ENCODE peak calls at places on chromosomes 2 and 18, in nine cellular contexts. X is GM23338, S is heart left ventricle, G is body of pancreas, P is OCI-LY7, M is neural crest cell, C is fibroblast of pulmonary artery, L is psoas muscle, D is transverse colon. Q is an unnamed sample.
A peak's percentile ranks its signal among the peaks of the same experiment; 100 is the strongest.

GRCh38 chr2:105329561-105330495 is at the start of gene TGFBRAP1:
- DNase-seq in M (peak; percentile 36), D (peak; percentile 62), G (peak; percentile 59), L (peak; percentile 69), S (peak; percentile 56), X (peak; percentile 71), C (peak; percentile 36), P (peak; percentile 80), Q (peak; percentile 84)

GRCh38 chr2:71550801-71551630 is 97.7 kb downstream of the DYSF start:
- DNase-seq in P (no peak), S (peak; percentile 9), G (no peak), X (no peak), M (no peak), C (no peak), D (no peak), L (no peak), Q (no peak)

GRCh38 chr2:191957996-191958860 is 111.3 kb upstream of the CAVIN2 start:
- DNase-seq in S (no peak), M (no peak), X (no peak), P (no peak), L (no peak), C (no peak), G (no peak), D (no peak), Q (no peak)

GRCh38 chr2:199581504-199581903 is 123.8 kb upstream of the SATB2 start:
- DNase-seq in L (no peak), M (no peak), G (no peak), C (no peak), X (no peak), P (no peak), D (no peak), S (no peak), Q (no peak)

GRCh38 chr2:232483296-232483922 is 4.2 kb downstream of the ECEL1 start:
- DNase-seq in L (no peak), C (no peak), X (no peak), S (no peak), M (no peak), D (no peak), G (peak; percentile 4), P (no peak), Q (no peak)

GRCh38 chr2:85755122-85756027 is 1.6 kb downstream of the ATOH8 start:
- DNase-seq in M (no peak), D (no peak), G (no peak), P (no peak), C (peak; percentile 83), L (peak; percentile 43), S (no peak), X (no peak), Q (no peak)

GRCh38 chr2:217223222-217223930 is 363.5 kb upstream of the TNP1 start:
- DNase-seq in D (no peak), S (peak; percentile 62), C (peak; percentile 95), X (no peak), P (peak; percentile 25), G (no peak), M (no peak), L (no peak), Q (peak; percentile 53)

GRCh38 chr18:44630118-44630517 is 50.6 kb upstream of the SETBP1 start:
- DNase-seq in C (no peak), D (no peak), L (no peak), P (no peak), M (no peak), X (no peak), G (no peak), S (no peak), Q (no peak)

GRCh38 chr2:112582314-112582746 is 2.1 kb upstream of the CHCHD5 start:
- DNase-seq in M (no peak), G (peak; percentile 44), S (no peak), L (no peak), D (no peak), C (peak; percentile 78), P (peak; percentile 79), X (peak; percentile 52), Q (no peak)

GRCh38 chr2:88735853-88736252 is 44.4 kb downstream of the RPIA start:
- DNase-seq in P (no peak), S (no peak), C (no peak), L (no peak), M (no peak), X (no peak), D (peak; percentile 16), G (no peak), Q (no peak)

GRCh38 chr2:60818272-60818671 is 62.2 kb downstream of the PAPOLG start:
- DNase-seq in P (peak; percentile 59), C (no peak), X (no peak), L (no peak), D (no peak), G (no peak), S (no peak), M (no peak), Q (no peak)

GRCh38 chr2:231877533-231878456 is 48.4 kb downstream of the NPPC start:
- DNase-seq in M (no peak), X (peak; percentile 39), P (no peak), C (peak; percentile 14), L (no peak), D (no peak), G (peak; percentile 51), S (no peak), Q (no peak)

GRCh38 chr2:922230-922629 is 28.4 kb upstream of the SNTG2 start:
- DNase-seq in C (no peak), D (no peak), X (no peak), L (no peak), G (no peak), P (no peak), S (no peak), M (no peak), Q (no peak)

DNA sequence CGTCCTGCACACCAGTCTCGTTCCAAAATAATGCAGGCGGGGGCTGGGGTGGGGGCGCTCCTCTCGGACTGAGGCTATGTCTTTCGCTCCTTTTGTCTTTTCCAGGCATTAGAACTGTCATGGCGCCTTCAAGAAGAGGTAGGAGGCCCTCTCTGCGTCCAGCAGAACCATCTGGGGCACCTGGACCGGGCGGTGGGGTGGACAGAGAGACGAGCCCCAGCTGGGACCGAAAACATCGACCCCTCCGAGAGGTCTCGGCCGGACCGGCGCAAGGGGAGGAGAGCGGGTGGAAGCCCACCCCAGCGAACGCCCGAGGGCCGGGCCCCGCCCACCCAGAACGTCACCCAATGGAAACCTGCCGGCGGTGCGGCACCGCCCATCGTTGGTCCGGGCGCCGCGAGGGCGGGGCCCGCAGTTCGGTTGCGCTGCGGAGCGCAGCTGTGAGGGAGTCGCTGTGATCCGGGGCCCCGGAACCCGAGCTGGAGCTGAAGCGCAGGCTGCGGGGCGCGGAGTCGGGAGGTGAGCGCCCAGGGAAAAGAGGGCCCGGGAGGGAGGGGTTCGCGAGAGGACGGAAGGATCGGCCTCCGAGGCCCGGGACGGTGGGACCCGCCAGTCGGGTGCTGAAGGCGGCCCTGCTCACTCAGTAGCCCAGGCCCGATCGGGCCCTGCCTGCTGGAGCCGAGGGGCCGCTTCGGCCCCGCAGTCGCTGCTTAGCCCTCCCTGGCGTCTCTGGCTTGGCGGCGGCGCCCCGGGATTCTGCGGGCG is at the start of gene NRBP1:
- DNase-seq in G (peak; percentile 94), P (peak; percentile 96), M (peak; percentile 89), C (peak; percentile 86), L (peak; percentile 92), X (peak; percentile 96), D (peak; percentile 95), S (peak; percentile 92), Q (peak; percentile 96)
- TF ChIP-seq CTCF in G (no peak), P (peak; percentile 66), M (no peak), C (no peak), L (no peak), X (no peak), D (no peak), S (peak; percentile 3), Q (peak; percentile 13)

GRCh38 chr2:65799455-65799854 is 367.1 kb upstream of the SPRED2 start:
- DNase-seq in M (no peak), D (no peak), G (no peak), S (no peak), L (no peak), C (no peak), X (no peak), P (no peak), Q (no peak)

GRCh38 chr2:65796259-65796658 is 363.9 kb upstream of the SPRED2 start:
- DNase-seq in C (no peak), X (no peak), G (no peak), L (no peak), P (no peak), M (no peak), S (no peak), D (no peak), Q (no peak)

GRCh38 chr2:65804777-65805176 is 372.4 kb upstream of the SPRED2 start:
- DNase-seq in L (no peak), M (no peak), C (no peak), D (no peak), G (no peak), P (no peak), X (no peak), S (no peak), Q (no peak)

GRCh38 chr2:65802298-65802942 is 370.0 kb upstream of the SPRED2 start:
- DNase-seq in C (no peak), L (no peak), G (no peak), S (no peak), P (no peak), X (no peak), M (no peak), D (no peak), Q (no peak)

DNA sequence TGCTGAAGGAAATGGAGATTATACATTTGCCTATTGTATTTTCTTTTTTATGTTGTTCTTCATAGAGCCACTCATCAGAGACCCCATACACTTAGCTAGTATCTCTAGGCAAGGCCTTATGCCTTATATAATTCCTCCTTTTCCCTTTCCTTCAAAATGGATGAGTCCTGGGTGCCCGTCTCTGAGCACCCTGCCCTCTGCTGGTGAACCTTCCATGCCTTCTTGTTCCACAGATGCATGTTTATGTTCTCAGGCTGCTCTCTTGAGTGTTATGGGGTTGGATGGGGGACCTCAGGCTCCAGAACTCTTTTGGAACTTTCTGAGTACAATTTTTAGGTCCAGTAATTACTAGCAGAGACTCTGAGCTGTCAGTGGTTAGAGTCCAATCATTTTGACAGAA is 368.6 kb upstream of the SPRED2 start:
- DNase-seq in M (no peak), X (peak; percentile 76), L (no peak), S (no peak), P (no peak), C (peak; percentile 6), G (peak; percentile 45), D (peak; percentile 10), Q (no peak)
- TF ChIP-seq CTCF in M (peak; percentile 40), X (peak; percentile 82), L (peak; percentile 56), S (no peak), P (peak; percentile 60), C (peak; percentile 16), G (peak; percentile 55), D (no peak), Q (peak; percentile 23)

DNA sequence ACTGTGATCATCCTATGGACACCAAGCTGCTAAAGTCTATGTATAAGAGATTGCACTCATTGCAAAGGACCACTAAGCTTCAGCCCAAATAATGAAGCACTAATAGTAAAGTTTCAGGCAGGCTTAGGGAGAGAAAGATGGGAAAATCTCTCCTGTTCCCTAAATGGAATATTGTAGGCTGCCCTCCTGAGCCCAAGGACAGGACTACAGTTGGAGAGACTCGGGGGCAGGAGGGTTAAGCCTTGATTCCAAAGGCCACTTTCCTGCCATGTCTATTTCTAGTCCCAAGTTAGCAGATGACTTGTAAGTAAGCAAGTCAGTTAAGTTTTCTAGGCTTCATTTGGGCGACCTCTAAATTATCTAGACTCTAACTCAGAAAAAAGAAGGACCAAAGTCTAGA is 9.0 kb downstream of the TMEM247 start:
- DNase-seq in D (no peak), L (no peak), C (no peak), S (no peak), M (no peak), G (no peak), P (no peak), X (peak; percentile 33), Q (no peak)
- TF ChIP-seq CTCF in D (no peak), L (no peak), C (peak; percentile 11), S (peak; percentile 16), M (no peak), G (no peak), P (no peak), X (peak; percentile 15), Q (no peak)

GRCh38 chr2:218292700-218293014 is 354 bp upstream of the TMBIM1 start:
- DNase-seq in S (no peak), P (no peak), M (no peak), X (no peak), C (no peak), L (no peak), G (no peak), D (no peak), Q (no peak)
- TF ChIP-seq CTCF in S (no peak), P (peak; percentile 37), M (peak; percentile 40), X (no peak), C (no peak), L (no peak), G (no peak), D (no peak), Q (no peak)

Q was measured in GM13977.